ENCODE peak calls at places on chromosome 3, in four cellular contexts. W is fibroblast of the conjunctiva, F is HEK293T, R is T-helper 2 cell. L is an unnamed sample.

GRCh38 chr3:59812188-59812587 is 762.4 kb upstream of the CFAP20DC start:
- DNase-seq in F (no peak), W (no peak), R (no peak), L (no peak)

GRCh38 chr3:16113704-16114103 is 60.8 kb upstream of the GALNT15 start:
- DNase-seq in F (no peak), W (no peak), R (no peak), L (no peak)

GRCh38 chr3:173618148-173618547 is 220.6 kb downstream of the NLGN1 start:
- DNase-seq in F (no peak), R (no peak), W (no peak), L (no peak)

GRCh38 chr3:147191795-147192385 is 214.5 kb downstream of the ZIC4 start:
- DNase-seq in R (no peak), F (peak; percentile 22), W (peak; percentile 59), L (peak; percentile 51)

GRCh38 chr3:46935168-46935858 is 41.2 kb downstream of the CCDC12 start:
- DNase-seq in W (peak; percentile 92), R (no peak), F (peak; percentile 31), L (no peak)

GRCh38 chr3:196585044-196585757 is 16.7 kb downstream of the FBXO45 start:
- DNase-seq in R (no peak), W (no peak), F (no peak), L (no peak)

GRCh38 chr3:50242778-50243551 is 7.0 kb downstream of the GNAI2 start:
- DNase-seq in F (no peak), W (no peak), R (peak; percentile 22), L (no peak)

GRCh38 chr3:22377421-22377820 is 626.4 kb upstream of the ZNF385D start:
- DNase-seq in F (no peak), R (no peak), W (no peak), L (no peak)

GRCh38 chr3:133426721-133427120 is 26.9 kb downstream of the BFSP2 start:
- DNase-seq in R (no peak), F (no peak), W (no peak), L (no peak)

GRCh38 chr3:176919836-176920760 is 277.2 kb downstream of the TBL1XR1 start:
- DNase-seq in F (no peak), R (no peak), W (peak; percentile 3), L (no peak)

GRCh38 chr3:171770689-171771620 is 39.3 kb downstream of the PLD1 start:
- DNase-seq in F (peak; percentile 67), W (peak; percentile 85), R (no peak), L (peak; percentile 48)

GRCh38 chr3:2819571-2819970 is 290.6 kb downstream of the IL5RA start:
- DNase-seq in R (no peak), W (no peak), F (no peak), L (no peak)

GRCh38 chr3:123552095-123552714 is 32.6 kb downstream of the HACD2 start:
- DNase-seq in F (peak; percentile 20), R (no peak), W (no peak), L (peak; percentile 39)

GRCh38 chr3:185837409-185837808 is 12.6 kb upstream of the IGF2BP2 start:
- DNase-seq in F (no peak), W (no peak), R (no peak), L (no peak)

GRCh38 chr3:126797563-126797962 is 93.5 kb downstream of the CHCHD6 start:
- DNase-seq in F (no peak), W (no peak), R (no peak), L (no peak)

GRCh38 chr3:109050591-109051167 is 67.3 kb downstream of the MORC1 start:
- DNase-seq in W (no peak), R (no peak), F (peak; percentile 25), L (peak; percentile 69)

GRCh38 chr3:64489361-64490044 is 198.3 kb downstream of the ADAMTS9 start:
- DNase-seq in W (no peak), R (no peak), F (peak; percentile 80), L (peak; percentile 37)

GRCh38 chr3:156680243-156680930 is 6.0 kb downstream of the TIPARP start:
- DNase-seq in W (no peak), R (no peak), F (no peak), L (peak; percentile 26)

GRCh38 chr3:171428892-171429291 is 31.3 kb downstream of the TNIK start:
- DNase-seq in F (no peak), R (no peak), W (no peak), L (no peak)

GRCh38 chr3:53156368-53156834 is 4.6 kb upstream of the PRKCD start:
- DNase-seq in F (no peak), W (no peak), R (no peak), L (no peak)

GRCh38 chr3:58154752-58155449 is 55.9 kb downstream of the DNASE1L3 start:
- DNase-seq in F (no peak), W (no peak), R (no peak), L (no peak)

GRCh38 chr3:66487475-66487874 is 13.3 kb downstream of the LRIG1 start:
- DNase-seq in R (no peak), F (no peak), W (no peak), L (no peak)

GRCh38 chr3:121660356-121661171 is at the start of gene HCLS1:
- DNase-seq in W (no peak), F (no peak), R (peak; percentile 43), L (no peak)

GRCh38 chr3:22106213-22106867 is 355.3 kb upstream of the ZNF385D start:
- DNase-seq in W (no peak), R (no peak), F (no peak), L (no peak)

GRCh38 chr3:170522171-170522570 is 63.7 kb downstream of the SLC7A14 start:
- DNase-seq in R (no peak), W (no peak), F (no peak), L (no peak)

GRCh38 chr3:12180218-12180617 is 21.5 kb upstream of the TIMP4 start:
- DNase-seq in W (no peak), R (no peak), F (no peak), L (no peak)

GRCh38 chr3:161991901-161992300 is 495.3 kb downstream of the OTOL1 start:
- DNase-seq in W (no peak), R (no peak), F (no peak), L (no peak)

GRCh38 chr3:73351423-73352071 is 273.2 kb downstream of the PDZRN3 start:
- DNase-seq in R (no peak), F (no peak), W (no peak), L (no peak)

GRCh38 chr3:175288616-175289015 is 429.5 kb downstream of the NAALADL2 start:
- DNase-seq in F (no peak), W (no peak), R (no peak), L (no peak)

GRCh38 chr3:152298393-152299242 is 29.9 kb downstream of the MBNL1 start:
- DNase-seq in W (peak; percentile 99), R (no peak), F (peak; percentile 59), L (peak; percentile 73)

GRCh38 chr3:39140341-39140971 is 12.9 kb downstream of the CSRNP1 start:
- DNase-seq in R (no peak), F (no peak), W (no peak), L (no peak)